ENCODE peak calls at places on chromosome 18, in nine cellular contexts. One of them, this sample, is unnamed. For H3K4me1, the result is how much of the 10 kb centered on the place peaks cover.

GRCh38 chr18:76850112-76850511 is 27.8 kb downstream of the ZNF236 start:
- DNase-seq in A549: no peak
- DNase-seq in lower lobe of right lung: no peak
- DNase-seq in psoas muscle: no peak
- DNase-seq in foreskin keratinocyte: no peak
- DNase-seq in lung: no peak
- DNase-seq in mesenchymal stem cell: no peak
- DNase-seq in upper lobe of right lung: no peak
- DNase-seq in gastrocnemius medialis: no peak
- DNase-seq in this sample: no peak

GRCh38 chr18:59047321-59047991 is 92.2 kb upstream of the SEC11C start:
- DNase-seq in gastrocnemius medialis: no peak
- DNase-seq in lung: no peak
- DNase-seq in psoas muscle: no peak
- DNase-seq in upper lobe of right lung: no peak
- DNase-seq in A549: no peak
- DNase-seq in lower lobe of right lung: no peak
- DNase-seq in foreskin keratinocyte: no peak
- DNase-seq in mesenchymal stem cell: no peak
- DNase-seq in this sample: no peak

GRCh38 chr18:12569791-12570190 is 88.1 kb downstream of the SPIRE1 start:
- DNase-seq in lung: no peak
- DNase-seq in A549: no peak
- DNase-seq in mesenchymal stem cell: no peak
- DNase-seq in foreskin keratinocyte: no peak
- DNase-seq in upper lobe of right lung: no peak
- DNase-seq in gastrocnemius medialis: no peak
- DNase-seq in psoas muscle: no peak
- DNase-seq in lower lobe of right lung: no peak
- DNase-seq in this sample: no peak

GRCh38 chr18:70333757-70334156 is 44.9 kb downstream of the SOCS6 start:
- DNase-seq in mesenchymal stem cell: peak
- DNase-seq in foreskin keratinocyte: peak
- DNase-seq in A549: peak
- DNase-seq in psoas muscle: no peak
- DNase-seq in gastrocnemius medialis: peak
- DNase-seq in lung: peak
- DNase-seq in upper lobe of right lung: no peak
- DNase-seq in lower lobe of right lung: no peak
- DNase-seq in this sample: no peak

GRCh38 chr18:59402432-59403090 is 43.5 kb upstream of the LMAN1 start:
- DNase-seq in mesenchymal stem cell: peak
- DNase-seq in foreskin keratinocyte: peak
- DNase-seq in gastrocnemius medialis: peak
- DNase-seq in lung: peak
- DNase-seq in lower lobe of right lung: peak
- DNase-seq in A549: peak
- DNase-seq in upper lobe of right lung: peak
- DNase-seq in psoas muscle: peak
- DNase-seq in this sample: peak

GRCh38 chr18:37253424-37254255 is 312.0 kb downstream of the CELF4 start:
- DNase-seq in psoas muscle: no peak
- DNase-seq in upper lobe of right lung: peak
- DNase-seq in gastrocnemius medialis: no peak
- DNase-seq in mesenchymal stem cell: peak
- DNase-seq in lung: no peak
- DNase-seq in foreskin keratinocyte: no peak
- DNase-seq in A549: no peak
- DNase-seq in lower lobe of right lung: peak
- DNase-seq in this sample: peak

GRCh38 chr18:27713727-27714080 is 463.2 kb downstream of the CDH2 start:
- DNase-seq in gastrocnemius medialis: no peak
- DNase-seq in lung: no peak
- DNase-seq in A549: no peak
- DNase-seq in lower lobe of right lung: no peak
- DNase-seq in psoas muscle: no peak
- DNase-seq in foreskin keratinocyte: no peak
- DNase-seq in mesenchymal stem cell: peak
- DNase-seq in upper lobe of right lung: no peak
- DNase-seq in this sample: peak

GRCh38 chr18:6629635-6630140 is 99.8 kb upstream of the ARHGAP28 start:
- DNase-seq in lower lobe of right lung: no peak
- DNase-seq in lung: no peak
- DNase-seq in mesenchymal stem cell: no peak
- DNase-seq in gastrocnemius medialis: no peak
- DNase-seq in psoas muscle: no peak
- DNase-seq in upper lobe of right lung: no peak
- DNase-seq in A549: peak
- DNase-seq in foreskin keratinocyte: peak
- DNase-seq in this sample: peak

GRCh38 chr18:48714873-48715272 is 176.0 kb downstream of the CTIF start:
- DNase-seq in mesenchymal stem cell: no peak
- DNase-seq in lower lobe of right lung: peak
- DNase-seq in foreskin keratinocyte: no peak
- DNase-seq in psoas muscle: no peak
- DNase-seq in gastrocnemius medialis: no peak
- DNase-seq in A549: no peak
- DNase-seq in upper lobe of right lung: no peak
- DNase-seq in lung: no peak
- DNase-seq in this sample: no peak

GRCh38 chr18:50429207-50429948 is 54.5 kb downstream of the SKA1 start:
- DNase-seq in mesenchymal stem cell: peak
- DNase-seq in gastrocnemius medialis: no peak
- DNase-seq in foreskin keratinocyte: no peak
- DNase-seq in psoas muscle: no peak
- DNase-seq in A549: peak
- DNase-seq in lung: no peak
- DNase-seq in upper lobe of right lung: no peak
- DNase-seq in lower lobe of right lung: no peak
- DNase-seq in this sample: peak

GRCh38 chr18:77101410-77102245 is 31.0 kb downstream of the MBP start:
- DNase-seq in A549: peak
- DNase-seq in lung: peak
- DNase-seq in mesenchymal stem cell: peak
- DNase-seq in upper lobe of right lung: peak
- DNase-seq in psoas muscle: peak
- DNase-seq in gastrocnemius medialis: peak
- DNase-seq in foreskin keratinocyte: peak
- DNase-seq in lower lobe of right lung: peak
- DNase-seq in this sample: no peak

GRCh38 chr18:4318311-4318710 is 136.8 kb downstream of the DLGAP1 start:
- DNase-seq in lung: no peak
- DNase-seq in gastrocnemius medialis: no peak
- DNase-seq in foreskin keratinocyte: no peak
- DNase-seq in lower lobe of right lung: no peak
- DNase-seq in A549: no peak
- DNase-seq in psoas muscle: no peak
- DNase-seq in mesenchymal stem cell: no peak
- DNase-seq in upper lobe of right lung: no peak
- DNase-seq in this sample: no peak

GRCh38 chr18:9804517-9805104 is 81.2 kb upstream of the TXNDC2 start:
- DNase-seq in mesenchymal stem cell: no peak
- DNase-seq in lower lobe of right lung: peak
- DNase-seq in upper lobe of right lung: no peak
- DNase-seq in lung: no peak
- DNase-seq in foreskin keratinocyte: no peak
- DNase-seq in psoas muscle: peak
- DNase-seq in gastrocnemius medialis: peak
- DNase-seq in A549: no peak
- DNase-seq in this sample: peak

GRCh38 chr18:24006731-24007308 is 7.7 kb upstream of the TTC39C start:
- DNase-seq in lower lobe of right lung: no peak
- DNase-seq in gastrocnemius medialis: no peak
- DNase-seq in foreskin keratinocyte: no peak
- DNase-seq in psoas muscle: no peak
- DNase-seq in lung: no peak
- DNase-seq in mesenchymal stem cell: peak
- DNase-seq in upper lobe of right lung: no peak
- DNase-seq in A549: peak
- DNase-seq in this sample: no peak

GRCh38 chr18:24011095-24011917 is 3.2 kb upstream of the TTC39C start:
- DNase-seq in gastrocnemius medialis: no peak
- DNase-seq in lung: no peak
- DNase-seq in upper lobe of right lung: no peak
- DNase-seq in psoas muscle: no peak
- DNase-seq in mesenchymal stem cell: no peak
- DNase-seq in lower lobe of right lung: no peak
- DNase-seq in foreskin keratinocyte: no peak
- DNase-seq in A549: no peak
- DNase-seq in this sample: no peak

GRCh38 chr18:24010673-24011072 is 3.9 kb upstream of the TTC39C start:
- DNase-seq in foreskin keratinocyte: no peak
- DNase-seq in gastrocnemius medialis: no peak
- DNase-seq in lower lobe of right lung: no peak
- DNase-seq in psoas muscle: no peak
- DNase-seq in A549: no peak
- DNase-seq in lung: no peak
- DNase-seq in mesenchymal stem cell: no peak
- DNase-seq in upper lobe of right lung: no peak
- DNase-seq in this sample: no peak

GRCh38 chr18:24009651-24010333 is 4.8 kb upstream of the TTC39C start:
- DNase-seq in lower lobe of right lung: no peak
- DNase-seq in psoas muscle: no peak
- DNase-seq in upper lobe of right lung: no peak
- DNase-seq in A549: no peak
- DNase-seq in mesenchymal stem cell: no peak
- DNase-seq in foreskin keratinocyte: no peak
- DNase-seq in lung: no peak
- DNase-seq in gastrocnemius medialis: no peak
- DNase-seq in this sample: no peak

GRCh38 chr18:24009246-24009645 is 5.3 kb upstream of the TTC39C start:
- DNase-seq in lower lobe of right lung: no peak
- DNase-seq in psoas muscle: no peak
- DNase-seq in lung: no peak
- DNase-seq in A549: no peak
- DNase-seq in upper lobe of right lung: no peak
- DNase-seq in foreskin keratinocyte: no peak
- DNase-seq in mesenchymal stem cell: no peak
- DNase-seq in gastrocnemius medialis: no peak
- DNase-seq in this sample: no peak
- H3K4me1 ChIP-seq in lower lobe of right lung: under half
- H3K4me1 ChIP-seq in psoas muscle: under half
- H3K4me1 ChIP-seq in lung: under half
- H3K4me1 ChIP-seq in A549: under half
- H3K4me1 ChIP-seq in upper lobe of right lung: under half
- H3K4me1 ChIP-seq in foreskin keratinocyte: under half
- H3K4me1 ChIP-seq in mesenchymal stem cell: under half
- H3K4me1 ChIP-seq in gastrocnemius medialis: under half
- H3K4me1 ChIP-seq in this sample: under half

DNA sequence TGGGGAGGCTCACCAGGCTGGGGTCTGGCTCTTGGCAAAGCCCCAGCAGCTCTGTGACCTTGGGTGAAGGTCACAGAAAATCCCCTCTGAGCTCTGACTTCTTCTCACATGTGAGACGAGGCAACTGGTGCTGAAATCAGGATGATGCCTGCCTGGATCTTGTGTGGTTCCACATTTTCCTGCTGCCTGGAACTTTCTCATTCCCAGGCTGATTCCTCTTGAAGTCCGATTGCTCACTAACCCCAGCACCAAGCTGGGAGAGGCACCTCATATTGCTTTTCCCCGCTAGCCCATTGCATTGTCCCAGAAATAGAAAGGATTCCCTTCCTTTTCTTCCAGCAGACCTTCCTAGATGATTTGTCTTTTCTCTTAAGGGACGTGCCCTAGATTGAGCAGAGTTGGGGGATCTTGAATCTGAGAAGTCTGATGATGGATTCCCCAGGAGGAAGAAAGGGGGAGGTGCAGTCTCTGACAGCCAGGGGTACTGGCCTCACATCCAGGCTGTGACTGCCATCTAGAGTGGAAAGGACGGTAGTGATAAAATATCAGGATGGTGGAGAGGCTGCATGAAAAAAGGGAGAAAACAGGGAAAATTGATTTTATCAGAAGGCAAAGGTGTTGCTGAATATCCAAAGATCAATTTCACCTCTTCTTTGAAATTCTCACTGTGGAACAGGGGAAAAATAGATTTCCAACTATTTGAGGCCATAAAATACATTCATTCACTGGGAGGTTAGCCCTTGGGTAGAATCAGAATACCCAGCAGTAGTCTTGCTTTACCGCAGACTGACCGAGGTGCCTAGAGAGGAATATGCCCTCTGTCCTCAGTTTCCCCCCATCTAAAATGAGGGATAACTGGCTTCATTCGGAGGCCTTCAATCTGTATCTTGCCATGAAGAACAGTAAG is 96.3 kb downstream of the FAM210A start:
- DNase-seq in gastrocnemius medialis: no peak
- DNase-seq in mesenchymal stem cell: peak
- DNase-seq in lower lobe of right lung: no peak
- DNase-seq in foreskin keratinocyte: peak
- DNase-seq in psoas muscle: no peak
- DNase-seq in lung: peak
- DNase-seq in A549: peak
- DNase-seq in upper lobe of right lung: no peak
- DNase-seq in this sample: peak
- H3K4me1 ChIP-seq in gastrocnemius medialis: under half
- H3K4me1 ChIP-seq in mesenchymal stem cell: under half
- H3K4me1 ChIP-seq in lower lobe of right lung: under half
- H3K4me1 ChIP-seq in foreskin keratinocyte: under half
- H3K4me1 ChIP-seq in psoas muscle: under half
- H3K4me1 ChIP-seq in lung: under half
- H3K4me1 ChIP-seq in A549: under half
- H3K4me1 ChIP-seq in upper lobe of right lung: under half
- H3K4me1 ChIP-seq in this sample: under half

GRCh38 chr18:56823986-56824385 is 172.8 kb downstream of the WDR7 start:
- DNase-seq in upper lobe of right lung: no peak
- DNase-seq in lung: no peak
- DNase-seq in mesenchymal stem cell: no peak
- DNase-seq in foreskin keratinocyte: no peak
- DNase-seq in lower lobe of right lung: no peak
- DNase-seq in A549: no peak
- DNase-seq in psoas muscle: no peak
- DNase-seq in gastrocnemius medialis: no peak
- DNase-seq in this sample: no peak
- H3K4me1 ChIP-seq in upper lobe of right lung: under half
- H3K4me1 ChIP-seq in lung: under half
- H3K4me1 ChIP-seq in mesenchymal stem cell: under half
- H3K4me1 ChIP-seq in foreskin keratinocyte: under half
- H3K4me1 ChIP-seq in lower lobe of right lung: under half
- H3K4me1 ChIP-seq in A549: under half
- H3K4me1 ChIP-seq in psoas muscle: under half
- H3K4me1 ChIP-seq in gastrocnemius medialis: under half
- H3K4me1 ChIP-seq in this sample: under half

GRCh38 chr18:35136248-35136647 is 95.0 kb downstream of the MAPRE2 start:
- DNase-seq in upper lobe of right lung: no peak
- DNase-seq in psoas muscle: no peak
- DNase-seq in mesenchymal stem cell: no peak
- DNase-seq in gastrocnemius medialis: no peak
- DNase-seq in lower lobe of right lung: no peak
- DNase-seq in foreskin keratinocyte: no peak
- DNase-seq in lung: no peak
- DNase-seq in A549: no peak
- DNase-seq in this sample: no peak
- H3K4me1 ChIP-seq in upper lobe of right lung: under half
- H3K4me1 ChIP-seq in psoas muscle: under half
- H3K4me1 ChIP-seq in mesenchymal stem cell: under half
- H3K4me1 ChIP-seq in gastrocnemius medialis: under half
- H3K4me1 ChIP-seq in lower lobe of right lung: under half
- H3K4me1 ChIP-seq in foreskin keratinocyte: under half
- H3K4me1 ChIP-seq in lung: under half
- H3K4me1 ChIP-seq in A549: under half
- H3K4me1 ChIP-seq in this sample: under half